ENCODE peak calls at places on chromosome 18, in five cellular contexts. H, X, N, L and W are unnamed samples.

GRCh38 chr18:35324926-35325655 is 19.1 kb downstream of the ZNF24 start:
- DNase-seq in H (no peak), X (peak), N (no peak), L (no peak), W (no peak)

GRCh38 chr18:46424898-46425297 is 232.1 kb downstream of the LOXHD1 start:
- DNase-seq in H (no peak), X (no peak), N (no peak), L (no peak), W (no peak)

GRCh38 chr18:21402272-21402671 is 160.2 kb downstream of the GREB1L start:
- DNase-seq in H (no peak), X (no peak), N (no peak), L (no peak), W (no peak)

GRCh38 chr18:23156134-23156533 is 20.8 kb downstream of the CABLES1 start:
- DNase-seq in H (no peak), X (no peak), N (no peak), L (no peak), W (no peak)

GRCh38 chr18:35088931-35089330 is 47.7 kb downstream of the MAPRE2 start:
- DNase-seq in H (no peak), X (peak), N (no peak), L (no peak), W (no peak)

GRCh38 chr18:12233378-12233777 is 20.8 kb upstream of the CIDEA start:
- DNase-seq in H (no peak), X (no peak), N (no peak), L (no peak), W (no peak)

GRCh38 chr18:52716926-52717325 is 376.9 kb downstream of the DCC start:
- DNase-seq in H (no peak), X (no peak), N (peak), L (no peak), W (no peak)

GRCh38 chr18:55586841-55587240 is 1.2 kb downstream of the TCF4 start:
- DNase-seq in H (peak), X (peak), N (peak), L (no peak), W (no peak)

GRCh38 chr18:77478619-77479018 is 229.0 kb downstream of the GALR1 start:
- DNase-seq in H (no peak), X (no peak), N (peak), L (no peak), W (no peak)

GRCh38 chr18:76391038-76391437 is 104.0 kb downstream of the ZNF516 start:
- DNase-seq in H (no peak), X (no peak), N (no peak), L (no peak), W (no peak)

GRCh38 chr18:3912705-3913104 is 462.7 kb downstream of the TGIF1 start:
- DNase-seq in H (no peak), X (peak), N (no peak), L (no peak), W (no peak)

GRCh38 chr18:6069103-6069502 is 173.8 kb upstream of the TMEM200C start:
- DNase-seq in H (no peak), X (no peak), N (no peak), L (no peak), W (no peak)

GRCh38 chr18:57527479-57528237 is 58.8 kb downstream of the FECH start:
- DNase-seq in H (no peak), X (no peak), N (no peak), L (no peak), W (no peak)

GRCh38 chr18:22826726-22827125 is 106.4 kb upstream of the RBBP8 start:
- DNase-seq in H (no peak), X (peak), N (no peak), L (no peak), W (no peak)

GRCh38 chr18:45670281-45670962 is 53.6 kb upstream of the SLC14A1 start:
- DNase-seq in H (no peak), X (peak), N (peak), L (no peak), W (peak)

GRCh38 chr18:9971313-9971920 is 57.6 kb downstream of the VAPA start:
- DNase-seq in H (peak), X (peak), N (peak), L (no peak), W (peak)

GRCh38 chr18:78873916-78874505 is 105.6 kb upstream of the SALL3 start:
- DNase-seq in H (no peak), X (peak), N (no peak), L (no peak), W (no peak)

GRCh38 chr18:22829781-22830180 is 103.3 kb upstream of the RBBP8 start:
- DNase-seq in H (no peak), X (no peak), N (no peak), L (no peak), W (no peak)

GRCh38 chr18:34710430-34711386 is 610 bp downstream of the DTNA start:
- DNase-seq in H (no peak), X (peak), N (peak), L (no peak), W (no peak)

GRCh38 chr18:51447351-51447896 is 249.9 kb upstream of the MEX3C start:
- DNase-seq in H (peak), X (no peak), N (no peak), L (peak), W (no peak)

GRCh38 chr18:22411442-22411841 is 6.3 kb downstream of the CTAGE1 start:
- DNase-seq in H (no peak), X (no peak), N (no peak), L (no peak), W (no peak)

GRCh38 chr18:31088532-31088931 is 13.7 kb downstream of the DSC2 start:
- DNase-seq in H (no peak), X (no peak), N (no peak), L (no peak), W (no peak)

GRCh38 chr18:54086863-54087262 is 137.6 kb downstream of the MBD2 start:
- DNase-seq in H (no peak), X (no peak), N (no peak), L (no peak), W (no peak)

GRCh38 chr18:74546007-74546406 is 11.7 kb downstream of the CNDP1 start:
- DNase-seq in H (no peak), X (no peak), N (no peak), L (no peak), W (no peak)

GRCh38 chr18:68928762-68929675 is 131.1 kb downstream of the CCDC102B start:
- DNase-seq in H (no peak), X (no peak), N (no peak), L (no peak), W (no peak)

GRCh38 chr18:58125183-58125582 is 81.2 kb downstream of the NEDD4L start:
- DNase-seq in H (no peak), X (peak), N (peak), L (no peak), W (no peak)

GRCh38 chr18:1011342-1011741 is 106.7 kb downstream of the ADCYAP1 start:
- DNase-seq in H (no peak), X (no peak), N (peak), L (no peak), W (no peak)

GRCh38 chr18:46343456-46343855 is 239.3 kb downstream of the HAUS1 start:
- DNase-seq in H (no peak), X (no peak), N (no peak), L (no peak), W (no peak)

GRCh38 chr18:845152-845819 is 33.2 kb upstream of the YES1 start:
- DNase-seq in H (no peak), X (peak), N (peak), L (no peak), W (no peak)

GRCh38 chr18:57803119-57803969 is at the start of gene ATP8B1:
- DNase-seq in H (no peak), X (peak), N (peak), L (peak), W (no peak)

GRCh38 chr18:13726972-13727331 is 479 bp downstream of the RNMT start:
- DNase-seq in H (peak), X (peak), N (peak), L (peak), W (no peak)

GRCh38 chr18:9594782-9595181 is 19.6 kb downstream of the PPP4R1 start:
- DNase-seq in H (no peak), X (peak), N (peak), L (no peak), W (no peak)

GRCh38 chr18:13973061-13973460 is 57.7 kb upstream of the MC2R start:
- DNase-seq in H (no peak), X (no peak), N (no peak), L (no peak), W (no peak)

GRCh38 chr18:57921708-57922107 is 118.6 kb upstream of the ATP8B1 start:
- DNase-seq in H (no peak), X (peak), N (peak), L (no peak), W (no peak)

GRCh38 chr18:10266236-10266585 is 188.2 kb upstream of the APCDD1 start:
- DNase-seq in H (no peak), X (no peak), N (no peak), L (no peak), W (no peak)

GRCh38 chr18:55446996-55447671 is 140.9 kb downstream of the TCF4 start:
- DNase-seq in H (peak), X (no peak), N (no peak), L (no peak), W (no peak)

GRCh38 chr18:3649559-3650426 is 199.8 kb downstream of the TGIF1 start:
- DNase-seq in H (no peak), X (peak), N (peak), L (peak), W (no peak)

GRCh38 chr18:24488824-24489493 is 28.5 kb downstream of the HRH4 start:
- DNase-seq in H (peak), X (peak), N (peak), L (no peak), W (peak)

GRCh38 chr18:25896178-25896780 is 194.1 kb downstream of the SS18 start:
- DNase-seq in H (peak), X (peak), N (peak), L (no peak), W (peak)

GRCh38 chr18:22163432-22163831 is 6.0 kb upstream of the GATA6 start:
- DNase-seq in H (no peak), X (no peak), N (no peak), L (no peak), W (no peak)

GRCh38 chr18:48104703-48105102 is 174.2 kb upstream of the SMAD2 start:
- DNase-seq in H (no peak), X (no peak), N (no peak), L (no peak), W (no peak)
- H3K4me3 ChIP-seq in H (no peak), X (no peak), N (no peak), L (no peak), W (no peak)

GRCh38 chr18:62361288-62361687 is 36.2 kb downstream of the TNFRSF11A start:
- DNase-seq in H (no peak), X (no peak), N (no peak), L (no peak), W (no peak)
- H3K4me3 ChIP-seq in H (no peak), X (no peak), N (no peak), L (no peak), W (no peak)

GRCh38 chr18:41905786-41906527 is 49.1 kb upstream of the PIK3C3 start:
- DNase-seq in H (no peak), X (peak), N (no peak), L (no peak), W (no peak)

DNA sequence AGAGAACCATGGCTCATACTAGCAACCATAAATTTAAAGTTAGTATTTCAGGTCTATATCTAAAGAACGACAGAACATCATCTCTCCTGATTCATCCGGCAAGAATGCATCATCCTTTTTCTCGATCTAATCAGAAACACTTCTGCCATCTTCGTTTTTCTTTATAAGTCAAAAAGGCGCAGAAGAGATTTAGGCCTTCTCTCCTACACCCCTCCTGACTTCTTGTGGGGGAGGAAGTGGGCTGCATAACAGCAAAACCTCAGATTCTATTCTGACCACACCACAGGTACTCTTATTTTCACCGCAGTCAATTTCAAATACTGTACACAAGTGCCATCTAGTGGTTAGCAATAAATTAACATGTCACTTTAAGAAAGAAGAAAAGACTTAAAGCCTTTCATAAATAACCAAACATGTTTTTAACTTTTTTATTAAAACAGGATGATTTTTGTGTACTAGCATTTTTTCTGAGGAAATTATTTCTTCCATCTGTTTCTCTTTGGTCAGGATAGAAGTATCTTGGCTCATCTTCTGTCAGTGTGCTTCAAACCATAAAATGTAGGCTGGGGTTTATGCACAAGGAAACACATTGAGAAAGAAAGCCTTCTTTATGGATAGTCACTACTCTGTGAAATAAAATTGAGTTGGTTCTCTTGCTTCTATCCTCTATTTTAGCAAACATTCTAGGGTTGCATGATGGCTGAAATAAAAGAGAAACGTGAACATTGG is 48.3 kb upstream of the PIK3C3 start:
- DNase-seq in H (peak), X (peak), N (peak), L (no peak), W (peak)
- H3K4me3 ChIP-seq in H (no peak), X (peak), N (peak), L (no peak), W (no peak)

GRCh38 chr18:63128242-63128967 is 191.2 kb downstream of the BCL2 start:
- DNase-seq in H (no peak), X (no peak), N (no peak), L (no peak), W (no peak)
- H3K4me3 ChIP-seq in H (no peak), X (no peak), N (no peak), L (no peak), W (no peak)

GRCh38 chr18:2515408-2515807 is 55.9 kb downstream of the METTL4 start:
- DNase-seq in H (no peak), X (peak), N (peak), L (no peak), W (no peak)
- H3K4me3 ChIP-seq in H (no peak), X (peak), N (no peak), L (no peak), W (no peak)

GRCh38 chr18:59264136-59264571 is 9.1 kb downstream of the RAX start:
- DNase-seq in H (no peak), X (no peak), N (no peak), L (no peak), W (no peak)

GRCh38 chr18:59266019-59266369 is 7.3 kb downstream of the RAX start:
- DNase-seq in H (no peak), X (no peak), N (no peak), L (no peak), W (no peak)

GRCh38 chr18:59265246-59266018 is 7.8 kb downstream of the RAX start:
- DNase-seq in H (no peak), X (peak), N (no peak), L (no peak), W (no peak)

GRCh38 chr18:59263566-59264135 is 9.6 kb downstream of the RAX start:
- DNase-seq in H (no peak), X (no peak), N (peak), L (no peak), W (no peak)

GRCh38 chr18:59264651-59265245 is 8.5 kb downstream of the RAX start:
- DNase-seq in H (no peak), X (no peak), N (no peak), L (no peak), W (no peak)
- H3K4me3 ChIP-seq in H (no peak), X (no peak), N (no peak), L (peak), W (no peak)

DNA sequence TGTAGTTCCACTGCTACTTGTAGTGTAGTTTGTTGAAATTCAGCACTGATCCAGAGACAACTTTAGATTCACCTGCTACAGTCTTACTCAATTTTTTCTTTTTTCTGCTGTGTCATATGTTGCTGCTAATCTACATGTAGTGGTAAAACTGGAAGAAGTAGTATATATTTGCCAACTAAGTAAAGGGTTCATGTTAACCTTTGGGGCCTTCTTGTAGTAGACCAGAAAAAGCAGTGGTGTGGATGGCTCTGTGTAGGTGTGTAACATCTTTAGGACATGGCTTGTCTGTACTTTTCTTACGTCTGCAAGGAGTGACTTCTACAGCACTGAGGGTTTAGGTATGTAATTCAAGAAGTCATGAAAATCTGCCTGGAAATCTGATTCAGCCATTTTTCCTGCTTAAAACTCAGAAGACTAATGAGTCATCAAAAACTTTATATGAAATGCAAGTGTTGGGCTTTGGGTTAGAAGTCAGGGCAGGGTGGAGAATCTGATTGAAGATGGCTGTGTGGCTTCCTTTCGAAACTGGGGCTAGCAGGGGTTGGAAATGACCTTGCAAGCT is 8.4 kb downstream of the PTPRM start:
- DNase-seq in H (no peak), X (peak), N (peak), L (no peak), W (no peak)
- H3K4me3 ChIP-seq in H (no peak), X (no peak), N (no peak), L (no peak), W (no peak)